ENCODE peak calls at places on chromosomes 12 and 14, in seven cellular contexts. U is T-helper 1 cell, Y is left cardiac atrium, P is fibroblast of mammary gland, E is GM23248, D is omental fat pad, W is COR-L47. A is an unnamed sample.

GRCh38 chr12:49335118-49335954 is 1.7 kb downstream of the C1QL4 start:
- DNase-seq in U (no peak), Y (no peak), P (no peak), E (no peak), D (no peak), W (no peak), A (no peak)

GRCh38 chr14:24673534-24674203 is 39.7 kb upstream of the GZMB start:
- DNase-seq in U (peak), Y (no peak), P (no peak), E (no peak), D (no peak), W (no peak), A (no peak)

GRCh38 chr12:124057691-124058090 is 84.7 kb downstream of the ZNF664 start:
- DNase-seq in U (no peak), Y (no peak), P (no peak), E (no peak), D (no peak), W (no peak), A (no peak)

GRCh38 chr14:78519863-78520262 is 349.7 kb downstream of the NRXN3 start:
- DNase-seq in U (no peak), Y (peak), P (peak), E (peak), D (no peak), W (no peak), A (peak)

GRCh38 chr12:4720637-4720995 is 416 bp downstream of the GALNT8 start:
- DNase-seq in U (no peak), Y (no peak), P (no peak), E (no peak), D (no peak), W (no peak), A (peak)

GRCh38 chr14:38256358-38256840 is 506 bp upstream of the CLEC14A start:
- DNase-seq in U (no peak), Y (peak), P (peak), E (no peak), D (no peak), W (no peak), A (no peak)

GRCh38 chr12:11826607-11827006 is 177.1 kb downstream of the ETV6 start:
- DNase-seq in U (no peak), Y (no peak), P (no peak), E (no peak), D (no peak), W (no peak), A (no peak)

GRCh38 chr12:130127909-130128763 is 34.1 kb upstream of the FZD10 start:
- DNase-seq in U (no peak), Y (peak), P (peak), E (peak), D (no peak), W (no peak), A (no peak)

GRCh38 chr14:54538055-54538454 is 28.3 kb downstream of the CGRRF1 start:
- DNase-seq in U (no peak), Y (no peak), P (no peak), E (no peak), D (no peak), W (no peak), A (no peak)

GRCh38 chr14:42224053-42224888 is 617.6 kb downstream of the LRFN5 start:
- DNase-seq in U (no peak), Y (peak), P (peak), E (peak), D (peak), W (peak), A (no peak)

GRCh38 chr12:26242683-26243082 is 47.3 kb downstream of the SSPN start:
- DNase-seq in U (no peak), Y (no peak), P (no peak), E (no peak), D (no peak), W (no peak), A (no peak)

GRCh38 chr14:74841230-74842207 is 34.4 kb downstream of the PROX2 start:
- DNase-seq in U (no peak), Y (no peak), P (no peak), E (no peak), D (no peak), W (no peak), A (no peak)

GRCh38 chr14:31405599-31406251 is 14.6 kb downstream of the HEATR5A start:
- DNase-seq in U (no peak), Y (no peak), P (no peak), E (no peak), D (no peak), W (no peak), A (no peak)

GRCh38 chr12:110234197-110235154 is 46.6 kb upstream of the ATP2A2 start:
- DNase-seq in U (no peak), Y (no peak), P (no peak), E (peak), D (no peak), W (no peak), A (no peak)

GRCh38 chr12:76031414-76032042 is at the start of gene PHLDA1:
- DNase-seq in U (peak), Y (peak), P (peak), E (peak), D (peak), W (peak), A (no peak)

GRCh38 chr12:53538209-53538689 is 31.0 kb upstream of the NPFF start:
- DNase-seq in U (no peak), Y (no peak), P (peak), E (peak), D (no peak), W (peak), A (no peak)

GRCh38 chr14:75096959-75097358 is 27.5 kb downstream of the ZC2HC1C start:
- DNase-seq in U (no peak), Y (no peak), P (no peak), E (no peak), D (no peak), W (no peak), A (no peak)

GRCh38 chr12:103852498-103852992 is 11.5 kb upstream of the NT5DC3 start:
- DNase-seq in U (no peak), Y (no peak), P (no peak), E (peak), D (no peak), W (peak), A (no peak)

GRCh38 chr12:3117144-3117581 is 40.0 kb downstream of the TSPAN9 start:
- DNase-seq in U (no peak), Y (peak), P (peak), E (no peak), D (no peak), W (no peak), A (no peak)